ENCODE peak calls at places on chromosomes 5 and 9, in eight cellular contexts. A, R, E, S, J, Y, C and N are unnamed samples.

GRCh38 chr5:60700347-60700815 is 415 bp upstream of the DEPDC1B start:
- DNase-seq in C (no peak), J (no peak), E (no peak), S (no peak), A (no peak), Y (no peak), R (no peak), N (peak; percentile 9)

GRCh38 chr9:85898288-85898802 is 42.6 kb upstream of the NAA35 start:
- DNase-seq in S (no peak), E (no peak), Y (no peak), A (no peak), C (no peak), J (no peak), R (no peak), N (no peak)

GRCh38 chr5:126492939-126493338 is 69.7 kb downstream of the GRAMD2B start:
- DNase-seq in J (peak; percentile 33), E (no peak), A (no peak), S (no peak), R (no peak), C (no peak), Y (no peak), N (no peak)

GRCh38 chr9:35727676-35728040 is 4.3 kb downstream of the TLN1 start:
- DNase-seq in C (no peak), J (no peak), A (no peak), S (no peak), E (no peak), Y (no peak), R (no peak), N (no peak)

GRCh38 chr5:61737991-61738390 is 405.9 kb downstream of the ZSWIM6 start:
- DNase-seq in R (no peak), C (no peak), E (no peak), Y (no peak), A (no peak), S (no peak), J (no peak), N (no peak)

GRCh38 chr9:2859776-2860379 is 16.0 kb upstream of the PUM3 start:
- DNase-seq in J (peak; percentile 81), A (peak; percentile 33), R (peak; percentile 53), Y (peak; percentile 24), C (peak; percentile 66), E (peak; percentile 18), S (peak; percentile 50), N (peak; percentile 42)

GRCh38 chr5:32814620-32815019 is 103.5 kb downstream of the NPR3 start:
- DNase-seq in Y (no peak), S (no peak), A (no peak), J (peak; percentile 91), R (no peak), C (no peak), E (no peak), N (no peak)

GRCh38 chr9:112378441-112379176 is 1.3 kb upstream of the HSDL2 start:
- DNase-seq in Y (no peak), S (no peak), A (no peak), C (peak; percentile 61), J (peak; percentile 22), E (no peak), R (no peak), N (no peak)

GRCh38 chr9:37972346-37972745 is 68.4 kb upstream of the SLC25A51 start:
- DNase-seq in Y (no peak), E (no peak), R (no peak), A (no peak), C (no peak), S (no peak), J (peak; percentile 57), N (no peak)

GRCh38 chr5:174692381-174692780 is 32.0 kb upstream of the MSX2 start:
- DNase-seq in A (no peak), Y (no peak), S (no peak), J (no peak), E (no peak), R (no peak), C (no peak), N (no peak)

GRCh38 chr5:39478851-39479250 is 54.1 kb upstream of the DAB2 start:
- DNase-seq in E (no peak), J (no peak), Y (no peak), S (no peak), C (no peak), R (no peak), A (no peak), N (no peak)

GRCh38 chr5:123209163-123210013 is 120.3 kb downstream of the PRDM6 start:
- DNase-seq in C (no peak), R (no peak), E (no peak), A (no peak), Y (no peak), J (peak; percentile 89), S (no peak), N (peak; percentile 28)

GRCh38 chr5:40474250-40474649 is 205.5 kb upstream of the PTGER4 start:
- DNase-seq in R (no peak), S (no peak), E (no peak), A (no peak), Y (no peak), C (no peak), J (no peak), N (no peak)

GRCh38 chr9:108099854-108100253 is 610.3 kb upstream of the KLF4 start:
- DNase-seq in E (no peak), J (peak; percentile 50), C (no peak), Y (no peak), A (no peak), S (no peak), R (no peak), N (no peak)

GRCh38 chr5:140130949-140131733 is 5.4 kb downstream of the IGIP start:
- DNase-seq in S (no peak), C (peak; percentile 36), A (no peak), R (no peak), Y (no peak), E (no peak), J (no peak), N (no peak)

GRCh38 chr9:124219290-124219605 is 38.5 kb upstream of the NEK6 start:
- DNase-seq in S (no peak), J (no peak), R (no peak), Y (no peak), A (no peak), C (no peak), E (no peak), N (no peak)

GRCh38 chr9:75064307-75065025 is 23.5 kb downstream of the NMRK1 start:
- DNase-seq in S (no peak), J (peak; percentile 80), Y (no peak), A (no peak), C (no peak), E (no peak), R (no peak), N (peak; percentile 26)

GRCh38 chr5:172716796-172717313 is 54.1 kb downstream of the DUSP1 start:
- DNase-seq in E (peak; percentile 60), A (peak; percentile 82), C (peak; percentile 94), J (peak; percentile 91), R (peak; percentile 60), Y (peak; percentile 69), S (peak; percentile 81), N (peak; percentile 84)

GRCh38 chr5:118614701-118615475 is 373.5 kb downstream of the DTWD2 start:
- DNase-seq in E (no peak), A (no peak), S (no peak), Y (no peak), J (no peak), C (no peak), R (no peak), N (no peak)

GRCh38 chr5:123708074-123708806 is 196.3 kb downstream of the CSNK1G3 start:
- DNase-seq in Y (no peak), R (no peak), E (no peak), S (no peak), C (no peak), A (no peak), J (peak; percentile 96), N (peak; percentile 34)

GRCh38 chr5:178422400-178422775 is 167.8 kb downstream of the COL23A1 start:
- DNase-seq in Y (no peak), A (no peak), C (no peak), S (no peak), R (no peak), E (no peak), J (no peak), N (no peak)

GRCh38 chr5:61464512-61464911 is 132.5 kb downstream of the ZSWIM6 start:
- DNase-seq in Y (no peak), A (no peak), E (no peak), R (no peak), C (no peak), J (no peak), S (no peak), N (no peak)

GRCh38 chr5:149371296-149371962 is 7.7 kb downstream of the IL17B start:
- DNase-seq in E (peak; percentile 43), J (peak; percentile 76), C (peak; percentile 83), A (peak; percentile 69), Y (no peak), R (peak; percentile 21), S (peak; percentile 30), N (peak; percentile 73)

GRCh38 chr5:144202072-144202471 is 31.4 kb downstream of the KCTD16 start:
- DNase-seq in Y (no peak), R (no peak), A (no peak), E (no peak), J (peak; percentile 11), C (no peak), S (no peak), N (no peak)

GRCh38 chr5:148855249-148856008 is 29.0 kb downstream of the ADRB2 start:
- DNase-seq in S (no peak), J (peak; percentile 46), C (no peak), A (no peak), E (no peak), R (no peak), Y (no peak), N (no peak)

GRCh38 chr9:94031946-94032345 is 52.3 kb upstream of the PTPDC1 start:
- DNase-seq in Y (no peak), A (peak; percentile 31), E (no peak), C (no peak), S (no peak), J (no peak), R (no peak), N (no peak)

GRCh38 chr9:15936316-15936869 is 383.6 kb downstream of the CCDC171 start:
- DNase-seq in S (no peak), E (no peak), R (peak; percentile 68), A (peak; percentile 41), Y (no peak), J (peak; percentile 89), C (no peak), N (no peak)

GRCh38 chr9:35910613-35911488 is 1.6 kb downstream of the SPAAR start:
- DNase-seq in A (peak; percentile 45), C (no peak), R (no peak), E (no peak), Y (no peak), J (peak; percentile 83), S (no peak), N (peak; percentile 32)

GRCh38 chr5:17216974-17217325 is 481 bp upstream of the BASP1 start:
- DNase-seq in C (no peak), J (peak; percentile 63), R (peak; percentile 85), E (no peak), Y (no peak), A (no peak), S (peak; percentile 37), N (peak; percentile 43)

GRCh38 chr9:106757539-106757938 is 105.4 kb upstream of the ZNF462 start:
- DNase-seq in R (no peak), S (no peak), J (no peak), A (no peak), C (no peak), E (no peak), Y (no peak), N (no peak)

GRCh38 chr9:70044450-70045307 is 1.0 kb downstream of the MAMDC2 start:
- DNase-seq in C (no peak), J (peak; percentile 76), A (no peak), S (no peak), R (peak; percentile 27), Y (no peak), E (no peak), N (no peak)

GRCh38 chr9:110206388-110206787 is 1.6 kb downstream of the C9orf152 start:
- DNase-seq in Y (no peak), A (no peak), R (no peak), J (no peak), E (no peak), S (no peak), C (no peak), N (no peak)

GRCh38 chr5:16510123-16510522 is 44.5 kb upstream of the ZNF622 start:
- DNase-seq in S (no peak), Y (no peak), C (no peak), E (no peak), A (no peak), R (no peak), J (no peak), N (no peak)

GRCh38 chr5:111063709-111064322 is 7.7 kb upstream of the TSLP start:
- DNase-seq in R (no peak), J (peak; percentile 37), Y (no peak), E (no peak), S (no peak), C (no peak), A (no peak), N (no peak)